ENCODE peak calls at places on chromosomes 7 and 10, in seven cellular contexts. F is prostate gland, O is endodermal cell, B is HCT116, D is right lobe of liver, N is bronchial epithelial cell, S is heart left ventricle. H is an unnamed sample. For H3K27me3, the result is how much of the 10 kb centered on the place peaks cover.

GRCh38 chr7:123865517-123866117 is 20.6 kb downstream of the HYAL4 start:
- DNase-seq in S (peak), F (peak), O (peak), N (peak), D (no peak), B (peak), H (peak)

GRCh38 chr7:24891173-24891787 is 88.7 kb downstream of the OSBPL3 start:
- DNase-seq in O (no peak), N (no peak), F (no peak), B (no peak), S (no peak), D (no peak), H (no peak)

GRCh38 chr10:58017719-58018367 is 249.9 kb downstream of the IPMK start:
- DNase-seq in B (no peak), O (no peak), N (peak), S (no peak), F (no peak), D (no peak), H (no peak)

GRCh38 chr10:7161484-7162283 is 249.2 kb downstream of the SFMBT2 start:
- DNase-seq in F (no peak), B (no peak), N (no peak), O (no peak), S (no peak), D (no peak), H (peak)

GRCh38 chr7:2209146-2209960 is 23.4 kb downstream of the MAD1L1 start:
- DNase-seq in N (no peak), B (no peak), D (peak), O (peak), F (peak), S (peak), H (peak)

GRCh38 chr7:129569811-129570215 is 41.7 kb upstream of the NRF1 start:
- DNase-seq in N (peak), B (peak), D (peak), S (no peak), F (no peak), O (no peak), H (no peak)

GRCh38 chr7:16636533-16637173 is 8.9 kb downstream of the ANKMY2 start:
- DNase-seq in N (no peak), B (no peak), F (no peak), O (no peak), S (no peak), D (no peak), H (no peak)

GRCh38 chr10:12350167-12350872 is 973 bp downstream of the CAMK1D start:
- DNase-seq in O (peak), B (no peak), N (peak), D (peak), S (peak), F (peak), H (peak)

GRCh38 chr7:105210721-105211205 is 178.0 kb downstream of the SRPK2 start:
- DNase-seq in B (no peak), S (peak), N (no peak), D (no peak), F (no peak), O (peak), H (peak)

GRCh38 chr7:114426824-114427223 is 12.2 kb downstream of the FOXP2 start:
- DNase-seq in S (no peak), F (no peak), N (peak), B (peak), O (no peak), D (no peak), H (no peak)

GRCh38 chr7:110568388-110568787 is 522.5 kb upstream of the LRRN3 start:
- DNase-seq in B (no peak), F (no peak), O (no peak), S (no peak), N (peak), D (no peak), H (no peak)

GRCh38 chr10:14649739-14650138 is 125.0 kb downstream of the FAM107B start:
- DNase-seq in B (no peak), F (no peak), O (no peak), D (no peak), S (no peak), N (no peak), H (no peak)

GRCh38 chr10:123781324-123781900 is 110.2 kb downstream of the CPXM2 start:
- DNase-seq in O (peak), S (no peak), F (no peak), D (no peak), N (no peak), B (no peak), H (no peak)

GRCh38 chr7:73920406-73921134 is 59.6 kb downstream of the TMEM270 start:
- DNase-seq in D (no peak), N (no peak), B (no peak), F (no peak), S (no peak), O (no peak), H (no peak)

GRCh38 chr7:129279757-129280156 is 54.9 kb downstream of the AHCYL2 start:
- DNase-seq in N (peak), S (no peak), B (no peak), O (no peak), D (no peak), F (no peak), H (no peak)

GRCh38 chr10:110643670-110644597 is at the start of gene RBM20:
- DNase-seq in S (peak), B (no peak), N (no peak), O (peak), F (no peak), D (peak), H (peak)

GRCh38 chr7:105661625-105662024 is 80.3 kb upstream of the EFCAB10 start:
- DNase-seq in D (peak), S (no peak), F (no peak), O (no peak), B (no peak), N (no peak), H (no peak)

GRCh38 chr7:1050956-1051690 is 6.8 kb downstream of the GPR146 start:
- DNase-seq in N (no peak), F (no peak), S (no peak), O (no peak), D (no peak), B (no peak), H (no peak)

GRCh38 chr10:33111652-33112051 is 153.6 kb upstream of the ITGB1 start:
- DNase-seq in O (no peak), D (no peak), N (no peak), F (no peak), B (no peak), S (no peak), H (no peak)

GRCh38 chr7:135859548-135859947 is 110.9 kb upstream of the FAM180A start:
- DNase-seq in S (no peak), D (no peak), B (no peak), N (no peak), O (no peak), F (no peak), H (no peak)

GRCh38 chr7:33903770-33904679 is 1.3 kb upstream of the BMPER start:
- DNase-seq in S (peak), D (peak), B (no peak), F (no peak), O (peak), N (peak), H (peak)

GRCh38 chr10:49534670-49535381 is 4.1 kb downstream of the ERCC6 start:
- DNase-seq in F (no peak), B (no peak), N (peak), D (no peak), S (no peak), O (no peak), H (no peak)

GRCh38 chr10:86346794-86347665 is 19.6 kb downstream of the GRID1 start:
- DNase-seq in D (no peak), O (no peak), F (no peak), N (no peak), S (no peak), B (no peak), H (no peak)

GRCh38 chr10:35208536-35208935 is 81.9 kb downstream of the CREM start:
- DNase-seq in N (no peak), O (no peak), D (peak), S (no peak), F (no peak), B (no peak), H (no peak)

GRCh38 chr10:96292971-96293909 is 11.0 kb upstream of the DNTT start:
- DNase-seq in F (peak), S (no peak), O (peak), D (peak), B (peak), N (peak), H (peak)

DNA sequence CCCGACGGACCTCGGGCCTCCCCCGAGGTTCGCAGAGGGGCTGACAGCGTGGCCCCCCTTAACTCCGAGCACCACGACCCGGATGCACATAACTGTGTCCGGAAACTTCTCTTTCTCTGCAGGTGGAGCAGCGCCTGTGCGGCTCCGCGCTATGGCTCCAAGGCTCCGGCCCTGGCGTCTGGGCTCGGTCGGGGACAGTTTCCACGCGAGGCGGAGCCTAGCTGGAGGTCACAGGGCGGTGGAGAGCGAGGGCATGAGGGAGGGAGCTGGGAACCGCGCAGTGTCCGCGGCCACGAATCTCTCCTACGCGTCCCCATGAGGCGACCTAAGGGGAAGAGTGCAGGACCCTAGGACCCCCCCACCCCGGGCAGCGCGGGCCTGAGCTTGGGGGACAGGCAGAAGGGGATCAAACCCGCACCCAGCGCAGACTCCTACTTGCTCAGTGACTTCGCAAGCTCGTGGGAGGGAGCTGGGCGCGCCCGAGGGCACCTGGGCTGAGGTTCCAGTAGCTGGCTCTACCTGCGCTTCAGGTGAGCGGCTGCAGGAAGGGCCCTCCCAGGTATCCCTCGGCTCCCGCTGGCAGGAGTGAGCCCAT is 8.6 kb upstream of the MNX1 start:
- DNase-seq in B (no peak), O (peak), N (no peak), S (no peak), D (no peak), F (no peak), H (no peak)
- H3K27me3 ChIP-seq in B (under half), O (half or more), N (half or more), S (half or more), D (under half), F (half or more), H (under half)

DNA sequence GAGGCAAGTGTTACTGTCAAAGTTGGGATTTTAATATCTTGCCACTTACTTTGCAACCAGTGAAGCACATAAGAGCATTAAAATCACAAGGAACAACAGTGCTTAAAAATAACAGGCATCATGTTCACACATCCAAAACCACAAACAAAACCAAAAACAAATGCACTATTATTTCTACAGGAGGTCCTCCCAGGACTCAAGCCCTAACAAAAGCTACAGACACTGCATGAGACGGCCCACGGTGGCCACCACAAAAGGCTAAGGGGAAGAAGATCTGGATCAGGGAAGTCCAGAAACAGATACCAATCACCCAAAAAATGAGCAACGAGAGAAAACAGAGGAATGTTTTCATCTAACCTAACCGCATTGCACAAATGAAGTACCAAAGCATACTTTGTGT is 158.4 kb downstream of the ZMYND11 start:
- DNase-seq in N (no peak), F (no peak), O (no peak), D (no peak), B (no peak), S (no peak), H (no peak)
- H3K4me3 ChIP-seq in N (no peak), F (no peak), O (no peak), D (no peak), B (no peak), S (no peak), H (no peak)

DNA sequence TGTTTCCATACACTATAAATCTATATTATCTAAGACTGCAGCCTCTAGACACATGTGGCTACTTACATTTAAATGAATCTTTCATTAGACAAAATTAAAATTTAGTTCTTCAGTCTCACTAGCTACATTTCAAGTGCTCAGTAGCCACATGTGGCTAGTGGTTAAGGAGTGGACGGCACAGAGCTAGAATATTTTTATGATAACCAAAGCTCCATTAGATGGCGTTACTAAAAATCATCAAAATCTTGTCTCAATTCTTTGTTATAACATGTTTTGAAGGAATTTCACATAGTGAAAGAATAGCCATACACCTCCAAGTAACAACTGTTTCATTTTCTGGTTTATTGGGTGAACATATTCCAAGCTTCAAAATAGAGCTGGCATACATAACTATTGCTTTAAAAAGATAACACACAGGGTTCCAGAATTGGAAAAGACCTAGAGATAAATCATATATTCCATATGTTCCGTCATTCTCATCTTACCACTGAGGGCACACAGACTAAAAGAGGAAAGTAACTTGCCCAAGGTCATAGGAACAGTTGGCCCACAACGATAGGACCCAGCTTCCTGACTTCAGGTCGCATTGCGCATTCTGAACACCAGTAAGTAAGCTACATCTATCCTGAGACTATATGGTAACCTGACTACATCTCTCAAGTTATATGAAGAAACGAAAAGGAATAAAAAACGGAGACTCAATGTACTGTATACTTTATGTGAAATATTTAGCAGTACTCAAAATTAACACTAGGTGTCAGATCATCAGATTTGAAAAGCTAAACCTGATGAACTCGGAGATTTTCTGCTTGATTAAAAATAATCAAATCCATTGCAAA is 66.6 kb downstream of the CAV1 start:
- DNase-seq in D (no peak), B (peak), N (peak), S (no peak), O (no peak), F (no peak), H (no peak)
- TF ChIP-seq CTCF in D (peak), B (peak), N (peak), S (peak), O (peak), F (peak), H (peak)

DNA sequence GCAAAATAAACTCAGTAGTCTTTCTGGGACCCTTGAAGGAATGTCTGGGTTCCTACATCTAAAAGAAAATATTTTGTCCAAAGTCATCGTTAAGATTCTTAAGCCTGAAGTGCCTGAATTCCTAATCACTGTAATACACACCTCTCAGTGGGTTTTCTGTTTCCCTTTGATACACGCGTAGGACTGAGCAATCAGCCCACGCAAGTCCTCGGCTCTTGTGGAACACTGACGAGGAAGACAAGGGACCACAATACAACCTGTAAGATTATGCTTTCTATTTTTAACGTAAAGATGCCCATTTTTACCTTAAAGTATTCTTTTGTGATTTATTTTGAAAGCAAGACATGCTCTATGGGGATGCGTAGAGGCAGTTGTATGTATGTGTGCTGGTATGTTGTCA is 472.8 kb upstream of the CELF2 start:
- DNase-seq in B (no peak), F (no peak), N (no peak), S (no peak), D (no peak), O (no peak), H (no peak)
- H3K27me3 ChIP-seq in B (under half), F (under half), N (under half), S (under half), D (under half), O (under half), H (under half)

GRCh38 chr7:158956805-158957506 is 100.6 kb downstream of the DYNC2I1 start:
- DNase-seq in F (no peak), O (no peak), D (no peak), N (no peak), S (no peak), B (no peak), H (no peak)
- H3K4me3 ChIP-seq in F (no peak), O (no peak), D (no peak), N (no peak), S (no peak), B (no peak), H (no peak)

GRCh38 chr7:20193242-20193777 is 23.9 kb downstream of the MACC1 start:
- DNase-seq in N (no peak), S (no peak), O (no peak), D (no peak), F (no peak), B (no peak), H (no peak)
- TF ChIP-seq CTCF in N (no peak), S (no peak), O (no peak), D (no peak), F (no peak), B (no peak), H (no peak)

GRCh38 chr7:44313621-44314031 is 11.8 kb downstream of the CAMK2B start:
- DNase-seq in B (no peak), S (peak), F (no peak), O (no peak), N (no peak), D (peak), H (no peak)
- H3K27me3 ChIP-seq in B (under half), S (under half), F (under half), O (half or more), N (under half), D (under half), H (under half)

DNA sequence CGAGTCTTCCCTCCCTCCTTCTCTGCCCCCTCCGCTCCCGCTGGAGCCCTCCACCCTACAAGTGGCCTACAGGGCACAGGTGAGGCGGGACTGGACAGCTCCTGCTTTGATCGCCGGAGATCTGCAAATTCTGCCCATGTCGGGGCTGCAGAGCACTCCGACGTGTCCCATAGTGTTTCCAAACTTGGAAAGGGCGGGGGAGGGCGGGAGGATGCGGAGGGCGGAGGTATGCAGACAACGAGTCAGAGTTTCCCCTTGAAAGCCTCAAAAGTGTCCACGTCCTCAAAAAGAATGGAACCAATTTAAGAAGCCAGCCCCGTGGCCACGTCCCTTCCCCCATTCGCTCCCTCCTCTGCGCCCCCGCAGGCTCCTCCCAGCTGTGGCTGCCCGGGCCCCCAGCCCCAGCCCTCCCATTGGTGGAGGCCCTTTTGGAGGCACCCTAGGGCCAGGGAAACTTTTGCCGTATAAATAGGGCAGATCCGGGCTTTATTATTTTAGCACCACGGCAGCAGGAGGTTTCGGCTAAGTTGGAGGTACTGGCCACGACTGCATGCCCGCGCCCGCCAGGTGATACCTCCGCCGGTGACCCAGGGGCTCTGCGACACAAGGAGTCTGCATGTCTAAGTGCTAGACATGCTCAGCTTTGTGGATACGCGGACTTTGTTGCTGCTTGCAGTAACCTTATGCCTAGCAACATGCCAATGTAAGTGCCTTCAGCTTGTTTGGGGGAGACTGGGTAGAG is at the start of gene COL1A2:
- DNase-seq in B (no peak), N (peak), D (peak), O (peak), F (no peak), S (peak), H (peak)
- H3K4me3 ChIP-seq in B (no peak), N (peak), D (no peak), O (peak), F (peak), S (peak), H (no peak)

DNA sequence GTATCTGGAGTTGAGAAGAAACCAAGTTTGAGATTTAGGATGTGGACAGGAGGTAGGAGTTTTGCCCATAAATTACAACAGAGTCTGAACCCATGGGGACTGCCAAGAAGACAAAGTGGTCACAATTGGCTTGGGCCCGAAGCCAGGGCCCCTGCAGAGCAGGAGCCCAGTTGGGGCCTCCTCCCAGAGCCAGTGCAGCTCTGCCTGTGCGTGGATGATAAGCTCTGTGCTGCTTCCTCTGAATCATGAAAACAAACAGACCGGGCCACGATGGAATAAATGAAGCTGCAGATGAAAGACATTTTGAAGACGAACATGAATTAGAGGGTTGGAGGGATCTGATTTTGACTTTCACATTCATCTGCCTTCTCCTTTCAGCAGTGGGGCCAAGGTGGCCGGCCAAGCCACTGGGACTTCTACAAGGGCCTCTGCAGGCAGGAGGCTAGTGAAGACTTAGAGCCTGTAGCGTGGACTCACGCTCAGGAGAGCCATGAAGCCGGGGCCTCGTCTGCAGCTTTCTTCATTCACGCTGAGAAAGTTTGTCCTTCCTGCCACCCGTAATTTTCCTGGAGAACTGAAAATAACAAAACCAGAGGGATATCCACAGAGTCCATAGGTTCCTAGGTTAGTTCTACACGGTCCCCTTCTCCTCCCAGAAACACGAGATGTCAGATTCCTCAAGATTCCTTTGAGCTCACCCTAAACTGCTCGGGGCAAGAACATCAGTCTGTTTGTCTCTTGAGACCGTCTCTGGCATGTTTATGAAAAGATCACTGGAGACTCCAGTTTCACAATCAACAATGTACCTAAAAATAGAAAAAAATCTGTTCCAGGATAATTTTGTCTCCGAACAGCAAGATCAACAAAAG is 156.7 kb upstream of the LYZL1 start:
- DNase-seq in B (no peak), S (no peak), F (no peak), O (no peak), N (no peak), D (peak), H (peak)
- TF ChIP-seq CTCF in B (no peak), S (no peak), F (no peak), O (no peak), N (no peak), D (no peak), H (no peak)

GRCh38 chr10:17751781-17752445 is at the start of gene TMEM236:
- DNase-seq in N (no peak), B (no peak), F (no peak), O (no peak), S (no peak), D (no peak), H (no peak)
- H3K27me3 ChIP-seq in N (under half), B (under half), F (under half), O (under half), S (under half), D (under half), H (under half)

H was measured in body of pancreas.